ENCODE peak calls at places on chromosomes 1 and 21, in ten cellular contexts. P is RWPE1; I is spleen; Q is cardiac muscle cell; C is substantia nigra; H is heart left ventricle; U is CD8-positive, alpha-beta memory T cell; O is dorsolateral prefrontal cortex; B is small intestine; X is CD8-positive, alpha-beta T cell. V is an unnamed sample.

GRCh38 chr1:32972814-32973428 is 8.3 kb upstream of the RNF19B start:
- DNase-seq in X (no peak), B (peak; percentile 46), Q (peak; percentile 93), H (peak; percentile 64), C (peak; percentile 40), I (peak; percentile 85), U (no peak), O (peak; percentile 81), P (no peak), V (peak; percentile 67)

GRCh38 chr1:197919523-197920301 is 2.5 kb downstream of the LHX9 start:
- DNase-seq in Q (no peak), H (no peak), C (no peak), X (no peak), U (no peak), B (no peak), P (no peak), O (no peak), I (no peak), V (peak; percentile 58)

GRCh38 chr1:26320896-26321295 is 3.1 kb downstream of the CD52 start:
- DNase-seq in U (no peak), C (no peak), B (no peak), P (no peak), Q (no peak), I (no peak), H (no peak), X (no peak), O (no peak), V (no peak)

GRCh38 chr1:18724801-18725200 is 94.2 kb downstream of the PAX7 start:
- DNase-seq in Q (no peak), C (no peak), I (no peak), B (no peak), X (no peak), P (no peak), U (no peak), O (no peak), H (no peak), V (no peak)

GRCh38 chr1:90709535-90709934 is 7.6 kb downstream of the BARHL2 start:
- DNase-seq in H (no peak), U (no peak), B (no peak), X (no peak), I (no peak), O (no peak), Q (no peak), C (no peak), P (no peak), V (no peak)

GRCh38 chr1:207959995-207960745 is 49.2 kb upstream of the CD34 start:
- DNase-seq in I (no peak), O (no peak), U (no peak), Q (no peak), C (no peak), H (no peak), P (no peak), B (no peak), X (no peak), V (no peak)

GRCh38 chr1:165645654-165646366 is 14.8 kb downstream of the MGST3 start:
- DNase-seq in C (no peak), Q (no peak), I (no peak), O (no peak), U (peak; percentile 3), B (peak; percentile 99), P (no peak), H (peak; percentile 32), X (no peak), V (no peak)

GRCh38 chr1:52348704-52349301 is 17.2 kb downstream of the CC2D1B start:
- DNase-seq in P (peak; percentile 19), H (no peak), C (peak; percentile 15), B (no peak), I (no peak), O (no peak), X (no peak), Q (peak; percentile 70), U (no peak), V (no peak)

GRCh38 chr1:49163041-49163440 is 386.4 kb upstream of the BEND5 start:
- DNase-seq in C (no peak), U (no peak), X (no peak), O (no peak), Q (no peak), B (no peak), H (no peak), P (no peak), I (no peak), V (no peak)

GRCh38 chr1:29339176-29339575 is 102.9 kb downstream of the PTPRU start:
- DNase-seq in B (no peak), H (no peak), U (no peak), C (no peak), X (no peak), O (no peak), I (peak; percentile 23), Q (no peak), P (no peak), V (no peak)

GRCh38 chr21:44670642-44671432 is 4.1 kb upstream of the KRTAP12-2 start:
- DNase-seq in C (no peak), I (no peak), U (no peak), P (no peak), X (no peak), Q (no peak), O (no peak), B (no peak), H (no peak), V (no peak)

GRCh38 chr1:152462636-152463035 is 48.0 kb upstream of the LCE5A start:
- DNase-seq in U (no peak), H (no peak), Q (no peak), C (no peak), B (no peak), I (no peak), X (no peak), O (no peak), P (no peak), V (no peak)

GRCh38 chr1:41813755-41814694 is 104.7 kb downstream of the HIVEP3 start:
- DNase-seq in P (no peak), X (no peak), Q (no peak), C (no peak), U (no peak), O (peak; percentile 30), H (peak; percentile 76), B (no peak), I (no peak), V (no peak)

GRCh38 chr1:41819069-41819468 is 99.7 kb downstream of the HIVEP3 start:
- DNase-seq in O (no peak), H (no peak), B (no peak), P (no peak), Q (no peak), C (no peak), U (no peak), I (no peak), X (no peak), V (no peak)

GRCh38 chr1:41819843-41820242 is 98.9 kb downstream of the HIVEP3 start:
- DNase-seq in X (no peak), I (no peak), P (no peak), H (no peak), B (no peak), O (no peak), U (no peak), C (no peak), Q (no peak), V (no peak)

GRCh38 chr1:41813220-41813619 is 105.5 kb downstream of the HIVEP3 start:
- DNase-seq in B (no peak), H (no peak), U (no peak), C (no peak), P (no peak), O (no peak), I (no peak), X (no peak), Q (no peak), V (peak; percentile 35)

DNA sequence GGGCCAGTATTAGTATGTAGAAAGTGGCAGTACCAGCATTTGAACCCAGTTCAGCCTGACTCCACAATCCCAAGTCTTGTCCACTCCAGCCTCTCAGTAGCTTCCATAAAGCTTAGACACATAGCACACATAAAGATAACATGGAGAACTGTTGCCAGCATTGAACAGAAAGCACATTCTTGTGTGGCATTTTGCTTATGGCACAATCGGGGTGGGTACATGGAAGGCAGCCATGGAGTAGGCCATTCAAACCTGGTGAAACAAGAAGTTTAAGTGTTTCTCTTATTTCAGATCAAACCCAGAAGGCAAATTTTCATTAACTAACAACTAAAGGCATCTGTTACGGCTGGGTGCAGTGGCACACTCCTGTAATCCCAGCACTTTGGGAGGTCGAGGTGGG is 102.7 kb downstream of the HIVEP3 start:
- DNase-seq in P (no peak), C (no peak), O (no peak), U (no peak), I (no peak), X (no peak), B (no peak), H (no peak), Q (no peak), V (no peak)
- H3K27ac ChIP-seq in P (no peak overlapping the region), C (no peak overlapping the region), O (no peak overlapping the region), U (no peak overlapping the region), I (no peak overlapping the region), X (no peak overlapping the region), B (no peak overlapping the region), H (no peak overlapping the region), Q (no peak overlapping the region), V (no peak overlapping the region)

GRCh38 chr21:46500224-46500861 is 41.7 kb downstream of the DIP2A start:
- DNase-seq in P (peak; percentile 22), X (no peak), H (no peak), O (no peak), C (no peak), B (peak; percentile 31), I (no peak), Q (no peak), U (no peak), V (no peak)
- H3K27ac ChIP-seq in P (peak overlapping the region; percentile 40), X (no peak overlapping the region), H (no peak overlapping the region), O (no peak overlapping the region), C (peak overlapping the region; percentile 18), B (no peak overlapping the region), I (peak overlapping the region; percentile 55), Q (peak overlapping the region; percentile 14), U (peak overlapping the region; percentile 39), V (no peak overlapping the region)

GRCh38 chr1:220222939-220223338 is 49.3 kb downstream of the RAB3GAP2 start:
- DNase-seq in X (no peak), U (no peak), P (no peak), O (no peak), C (no peak), B (no peak), Q (no peak), H (no peak), I (no peak), V (no peak)
- H3K27ac ChIP-seq in X (no peak overlapping the region), U (no peak overlapping the region), P (no peak overlapping the region), O (no peak overlapping the region), C (no peak overlapping the region), B (no peak overlapping the region), Q (no peak overlapping the region), H (no peak overlapping the region), I (no peak overlapping the region), V (no peak overlapping the region)

DNA sequence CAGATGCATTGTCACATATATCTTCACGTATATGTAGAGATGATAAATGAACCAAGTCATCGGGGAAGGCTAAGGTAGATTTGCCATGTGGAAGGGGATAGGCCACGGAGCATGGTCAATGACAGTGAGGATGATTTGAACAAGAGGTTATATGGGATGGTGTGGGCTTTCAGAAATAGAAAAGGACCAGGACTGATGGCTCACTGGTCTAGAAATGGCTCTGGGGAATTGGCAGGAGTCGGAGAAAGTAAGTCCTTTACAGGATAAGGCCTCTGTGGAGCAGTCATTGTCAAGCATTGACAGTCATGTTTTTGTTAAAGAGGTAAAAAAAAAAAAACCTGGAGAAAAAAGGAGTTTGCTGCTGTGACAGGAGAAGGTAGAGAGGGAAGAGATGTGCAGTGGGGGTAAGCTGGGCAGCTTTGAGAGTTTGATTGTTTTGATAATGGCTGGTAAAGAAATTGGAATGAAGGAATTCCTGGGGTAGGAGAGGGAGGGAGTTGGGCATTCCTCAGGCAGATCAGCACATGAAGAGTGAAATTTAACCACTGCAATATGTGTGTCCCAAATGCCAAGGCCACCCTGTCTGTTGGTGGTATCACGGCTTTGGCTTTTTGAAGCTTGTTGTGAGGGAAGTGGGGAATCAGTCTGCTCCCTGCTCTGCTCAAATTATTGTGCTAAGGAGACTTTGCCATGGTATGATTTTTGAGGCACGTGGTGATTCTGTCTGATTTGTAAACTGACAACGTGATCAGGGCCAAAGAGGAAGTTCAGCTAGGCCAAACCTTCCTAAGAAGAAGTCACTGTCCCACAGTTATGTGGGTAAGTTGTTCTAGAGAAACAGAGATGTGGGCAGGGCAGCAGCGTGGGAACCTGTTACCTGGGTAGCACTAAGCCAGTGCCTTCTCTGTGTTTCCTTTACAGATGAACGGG is 26.0 kb downstream of the MACF1 start:
- DNase-seq in B (peak; percentile 48), I (peak; percentile 85), H (no peak), X (no peak), Q (peak; percentile 27), C (no peak), P (no peak), U (peak; percentile 2), O (no peak), V (no peak)
- H3K27ac ChIP-seq in B (peak overlapping the region; percentile 3), I (peak overlapping the region; percentile 70), H (no peak overlapping the region), X (no peak overlapping the region), Q (peak overlapping the region; percentile 81), C (peak overlapping the region; percentile 11), P (no peak overlapping the region), U (no peak overlapping the region), O (peak overlapping the region; percentile 32), V (no peak overlapping the region)